ENCODE peak calls at places on chromosome X, in five cellular contexts. One of them, this sample, is unnamed.

GRCh38 chrX:39766085-39766726 is 331.6 kb downstream of the BCOR start:
- DNase-seq in OCI-LY7: peak; percentile 72
- DNase-seq in right cardiac atrium: no peak
- DNase-seq in fibroblast of lung: no peak
- DNase-seq in neural progenitor cell: no peak
- DNase-seq in this sample: no peak

GRCh38 chrX:52979568-52979967 is 21.2 kb upstream of the FAM156A start:
- DNase-seq in OCI-LY7: no peak
- DNase-seq in right cardiac atrium: no peak
- DNase-seq in fibroblast of lung: peak; percentile 31
- DNase-seq in neural progenitor cell: no peak
- DNase-seq in this sample: no peak

GRCh38 chrX:110692876-110693275 is 102.7 kb downstream of the CHRDL1 start:
- DNase-seq in OCI-LY7: no peak
- DNase-seq in right cardiac atrium: no peak
- DNase-seq in fibroblast of lung: no peak
- DNase-seq in neural progenitor cell: no peak
- DNase-seq in this sample: no peak

GRCh38 chrX:145464650-145465049 is 217.3 kb downstream of the SPANXN1 start:
- DNase-seq in OCI-LY7: no peak
- DNase-seq in right cardiac atrium: no peak
- DNase-seq in fibroblast of lung: no peak
- DNase-seq in neural progenitor cell: no peak
- DNase-seq in this sample: no peak

GRCh38 chrX:69501433-69501832 is 2.7 kb upstream of the NALF2 start:
- DNase-seq in OCI-LY7: peak; percentile 72
- DNase-seq in right cardiac atrium: peak; percentile 62
- DNase-seq in fibroblast of lung: no peak
- DNase-seq in neural progenitor cell: peak; percentile 79
- DNase-seq in this sample: peak; percentile 52

GRCh38 chrX:26522501-26522900 is 306.5 kb downstream of the MAGEB5 start:
- DNase-seq in OCI-LY7: no peak
- DNase-seq in right cardiac atrium: no peak
- DNase-seq in fibroblast of lung: no peak
- DNase-seq in neural progenitor cell: no peak
- DNase-seq in this sample: no peak

GRCh38 chrX:116198810-116199209 is 28.3 kb downstream of the AGTR2 start:
- DNase-seq in OCI-LY7: peak; percentile 0
- DNase-seq in right cardiac atrium: no peak
- DNase-seq in fibroblast of lung: no peak
- DNase-seq in neural progenitor cell: peak; percentile 5
- DNase-seq in this sample: peak; percentile 4

GRCh38 chrX:80486299-80486698 is 66.1 kb downstream of the TENT5D start:
- DNase-seq in OCI-LY7: no peak
- DNase-seq in right cardiac atrium: no peak
- DNase-seq in fibroblast of lung: no peak
- DNase-seq in neural progenitor cell: no peak
- DNase-seq in this sample: no peak

GRCh38 chrX:1027133-1027532 is 185.3 kb downstream of the CRLF2 start:
- DNase-seq in OCI-LY7: peak; percentile 40
- DNase-seq in right cardiac atrium: no peak
- DNase-seq in fibroblast of lung: no peak
- DNase-seq in neural progenitor cell: no peak
- DNase-seq in this sample: no peak

GRCh38 chrX:80285131-80285773 is 135.0 kb upstream of the TENT5D start:
- DNase-seq in OCI-LY7: peak; percentile 3
- DNase-seq in right cardiac atrium: no peak
- DNase-seq in fibroblast of lung: no peak
- DNase-seq in neural progenitor cell: peak; percentile 68
- DNase-seq in this sample: peak; percentile 67

GRCh38 chrX:97322401-97322800 is 438.7 kb downstream of the RPA4 start:
- DNase-seq in OCI-LY7: no peak
- DNase-seq in right cardiac atrium: no peak
- DNase-seq in fibroblast of lung: no peak
- DNase-seq in neural progenitor cell: no peak
- DNase-seq in this sample: no peak

GRCh38 chrX:125791781-125792180 is 374.3 kb downstream of the DCAF12L2 start:
- DNase-seq in OCI-LY7: no peak
- DNase-seq in right cardiac atrium: no peak
- DNase-seq in fibroblast of lung: no peak
- DNase-seq in neural progenitor cell: no peak
- DNase-seq in this sample: no peak

GRCh38 chrX:40855411-40855810 is 120.1 kb upstream of the MED14 start:
- DNase-seq in OCI-LY7: no peak
- DNase-seq in right cardiac atrium: no peak
- DNase-seq in fibroblast of lung: no peak
- DNase-seq in neural progenitor cell: no peak
- DNase-seq in this sample: peak; percentile 49

GRCh38 chrX:104318330-104319009 is 63.7 kb upstream of the ESX1 start:
- DNase-seq in OCI-LY7: no peak
- DNase-seq in right cardiac atrium: no peak
- DNase-seq in fibroblast of lung: peak; percentile 23
- DNase-seq in neural progenitor cell: peak; percentile 31
- DNase-seq in this sample: no peak

GRCh38 chrX:105658136-105658535 is 164.2 kb upstream of the NRK start:
- DNase-seq in OCI-LY7: no peak
- DNase-seq in right cardiac atrium: no peak
- DNase-seq in fibroblast of lung: peak; percentile 70
- DNase-seq in neural progenitor cell: no peak
- DNase-seq in this sample: no peak

GRCh38 chrX:81336455-81337144 is 134.7 kb downstream of the SH3BGRL start:
- DNase-seq in OCI-LY7: no peak
- DNase-seq in right cardiac atrium: peak; percentile 39
- DNase-seq in fibroblast of lung: peak; percentile 55
- DNase-seq in neural progenitor cell: no peak
- DNase-seq in this sample: no peak

GRCh38 chrX:139967300-139967699 is 2.0 kb upstream of the CXorf66 start:
- DNase-seq in OCI-LY7: peak; percentile 15
- DNase-seq in right cardiac atrium: no peak
- DNase-seq in fibroblast of lung: peak; percentile 1
- DNase-seq in neural progenitor cell: peak; percentile 2
- DNase-seq in this sample: peak; percentile 50

GRCh38 chrX:16207631-16208030 is 40.4 kb downstream of the MAGEB17 start:
- DNase-seq in OCI-LY7: no peak
- DNase-seq in right cardiac atrium: no peak
- DNase-seq in fibroblast of lung: no peak
- DNase-seq in neural progenitor cell: no peak
- DNase-seq in this sample: no peak

GRCh38 chrX:96619588-96619987 is 65.1 kb upstream of the DIAPH2 start:
- DNase-seq in OCI-LY7: no peak
- DNase-seq in right cardiac atrium: no peak
- DNase-seq in fibroblast of lung: peak; percentile 11
- DNase-seq in neural progenitor cell: no peak
- DNase-seq in this sample: no peak

DNA sequence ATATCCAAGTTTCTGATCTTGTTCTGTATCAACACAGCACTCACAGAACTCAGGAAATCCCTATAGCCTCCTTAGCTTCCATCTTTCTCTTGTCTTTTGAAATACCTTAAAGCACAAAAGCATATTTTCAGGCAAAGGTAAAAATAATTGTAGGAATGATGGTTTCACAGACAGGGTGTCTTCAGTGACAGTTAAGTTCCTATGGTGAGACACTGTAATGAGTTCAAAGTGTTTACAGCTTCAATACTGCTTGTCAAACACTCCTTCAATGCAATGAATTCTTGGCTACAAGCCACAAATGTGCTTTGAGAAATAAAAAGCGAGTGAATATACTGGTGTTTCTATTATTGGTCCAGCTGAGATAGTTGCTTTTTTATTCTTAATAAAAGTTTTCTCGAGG is 466.0 kb downstream of the DMD start:
- DNase-seq in OCI-LY7: no peak
- DNase-seq in right cardiac atrium: no peak
- DNase-seq in fibroblast of lung: peak; percentile 23
- DNase-seq in neural progenitor cell: no peak
- DNase-seq in this sample: no peak
- H3K4me3 ChIP-seq in OCI-LY7: no peak overlapping the region
- H3K4me3 ChIP-seq in right cardiac atrium: no peak overlapping the region
- H3K4me3 ChIP-seq in fibroblast of lung: no peak overlapping the region
- H3K4me3 ChIP-seq in neural progenitor cell: no peak overlapping the region
- H3K4me3 ChIP-seq in this sample: no peak overlapping the region

DNA sequence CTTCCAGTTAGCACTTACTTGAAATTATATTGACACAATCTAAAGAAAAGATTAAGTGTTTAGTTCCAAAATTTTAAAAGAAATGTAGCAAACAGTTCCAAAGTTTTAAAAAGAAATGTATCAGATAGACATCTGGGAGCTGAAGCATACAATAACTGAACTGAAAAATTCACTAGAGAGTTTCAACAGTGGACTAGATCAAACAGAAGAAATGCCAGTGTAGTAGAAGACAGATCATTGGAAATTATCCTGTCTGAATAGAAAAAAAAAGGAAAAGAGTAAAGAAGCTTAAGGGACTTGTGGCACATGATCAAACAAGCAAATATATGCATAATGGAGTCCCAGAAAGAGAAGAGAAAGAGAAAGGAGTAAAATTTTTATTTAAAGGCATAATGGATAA is 261.4 kb downstream of the LAS1L start:
- DNase-seq in OCI-LY7: no peak
- DNase-seq in right cardiac atrium: no peak
- DNase-seq in fibroblast of lung: no peak
- DNase-seq in neural progenitor cell: no peak
- DNase-seq in this sample: no peak
- H3K9me3 ChIP-seq in OCI-LY7: no peaks in the 10 kb centered on the region
- H3K9me3 ChIP-seq in right cardiac atrium: no peaks in the 10 kb centered on the region
- H3K9me3 ChIP-seq in fibroblast of lung: no peaks in the 10 kb centered on the region
- H3K9me3 ChIP-seq in neural progenitor cell: peaks cover 21% of the 10 kb centered on the region
- H3K9me3 ChIP-seq in this sample: peaks cover 48% of the 10 kb centered on the region

DNA sequence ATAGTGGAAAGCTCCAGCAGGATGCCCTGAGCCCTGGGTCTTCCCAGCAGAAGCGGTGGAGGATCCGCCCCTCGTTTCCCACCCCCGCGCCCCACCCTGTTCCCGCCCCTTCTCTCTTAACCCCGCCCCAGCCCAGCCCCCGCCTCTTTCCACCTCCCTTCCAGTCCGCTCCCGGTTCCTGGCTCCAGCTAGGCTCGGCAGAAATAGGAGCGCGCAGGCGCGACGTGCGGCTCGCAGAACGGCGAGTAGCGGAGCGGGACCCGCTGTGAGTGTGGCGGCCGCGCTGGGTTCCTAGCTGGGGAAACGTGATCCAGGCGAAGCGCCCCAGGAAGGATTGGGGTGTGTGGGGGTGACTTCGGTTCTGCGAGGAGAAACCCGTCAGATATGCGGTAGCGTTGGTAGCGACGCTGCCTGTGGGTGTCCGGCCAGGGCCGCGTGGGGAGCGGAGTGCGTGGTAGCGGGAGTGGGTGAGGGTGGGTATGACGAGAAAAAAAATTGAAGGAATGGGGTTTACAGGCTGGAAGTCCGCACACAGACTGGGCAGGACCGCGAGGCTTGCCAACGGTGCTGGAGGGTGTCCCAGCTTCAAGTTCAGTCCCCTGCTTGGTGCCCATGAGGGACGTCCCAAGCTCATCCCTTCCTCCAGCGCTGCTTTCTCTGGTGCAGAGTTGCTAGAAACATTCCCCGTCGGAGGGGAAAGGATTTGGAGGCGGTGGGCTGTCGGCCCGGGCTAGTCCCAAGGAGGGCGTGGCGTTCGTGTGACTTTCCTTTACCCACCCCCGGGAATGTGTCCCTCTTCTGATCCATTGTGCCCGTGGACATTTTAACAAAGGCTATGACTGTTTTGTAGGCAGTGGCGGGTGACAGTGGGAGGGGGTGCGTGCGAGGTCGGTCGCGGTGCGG is at the start of gene PRRG1:
- DNase-seq in OCI-LY7: no peak
- DNase-seq in right cardiac atrium: peak; percentile 91
- DNase-seq in fibroblast of lung: peak; percentile 85
- DNase-seq in neural progenitor cell: peak; percentile 96
- DNase-seq in this sample: peak; percentile 90
- H3K4me3 ChIP-seq in OCI-LY7: no peak within 1 kb of the TSS
- H3K4me3 ChIP-seq in right cardiac atrium: peak within 1 kb of the TSS; percentile 83
- H3K4me3 ChIP-seq in fibroblast of lung: peak within 1 kb of the TSS; percentile 74
- H3K4me3 ChIP-seq in neural progenitor cell: peak within 1 kb of the TSS; percentile 58
- H3K4me3 ChIP-seq in this sample: peak within 1 kb of the TSS; percentile 70

GRCh38 chrX:150088042-150088441 is 149.8 kb upstream of the EOLA2 start:
- DNase-seq in OCI-LY7: no peak
- DNase-seq in right cardiac atrium: no peak
- DNase-seq in fibroblast of lung: no peak
- DNase-seq in neural progenitor cell: no peak
- DNase-seq in this sample: no peak
- H3K9me3 ChIP-seq in OCI-LY7: no peaks in the 10 kb centered on the region
- H3K9me3 ChIP-seq in right cardiac atrium: no peaks in the 10 kb centered on the region
- H3K9me3 ChIP-seq in fibroblast of lung: no peaks in the 10 kb centered on the region
- H3K9me3 ChIP-seq in neural progenitor cell: no peaks in the 10 kb centered on the region
- H3K9me3 ChIP-seq in this sample: no peaks in the 10 kb centered on the region

DNA sequence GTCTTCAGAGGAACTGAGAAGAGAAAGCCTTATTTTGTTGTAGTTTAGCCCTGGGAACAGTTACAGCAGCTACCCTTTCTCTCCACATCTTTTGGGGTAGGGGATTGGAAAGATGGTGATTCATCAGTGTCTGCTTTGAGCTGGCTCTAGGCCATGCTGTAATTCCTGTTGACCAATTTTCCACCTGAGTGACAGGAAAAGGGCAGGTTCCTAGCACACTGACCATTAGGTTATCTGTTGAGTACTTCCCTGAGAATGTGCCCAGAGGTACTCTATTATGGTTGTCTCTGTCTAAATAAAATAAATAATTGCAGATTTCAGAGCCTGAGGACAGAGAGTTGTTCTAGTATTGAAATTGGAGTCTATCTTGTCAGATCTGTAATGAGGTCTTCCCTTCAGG is 109.0 kb downstream of the ENOX2 start:
- DNase-seq in OCI-LY7: no peak
- DNase-seq in right cardiac atrium: no peak
- DNase-seq in fibroblast of lung: no peak
- DNase-seq in neural progenitor cell: no peak
- DNase-seq in this sample: no peak
- H3K4me3 ChIP-seq in OCI-LY7: no peak overlapping the region
- H3K4me3 ChIP-seq in right cardiac atrium: no peak overlapping the region
- H3K4me3 ChIP-seq in fibroblast of lung: no peak overlapping the region
- H3K4me3 ChIP-seq in neural progenitor cell: no peak overlapping the region
- H3K4me3 ChIP-seq in this sample: no peak overlapping the region

DNA sequence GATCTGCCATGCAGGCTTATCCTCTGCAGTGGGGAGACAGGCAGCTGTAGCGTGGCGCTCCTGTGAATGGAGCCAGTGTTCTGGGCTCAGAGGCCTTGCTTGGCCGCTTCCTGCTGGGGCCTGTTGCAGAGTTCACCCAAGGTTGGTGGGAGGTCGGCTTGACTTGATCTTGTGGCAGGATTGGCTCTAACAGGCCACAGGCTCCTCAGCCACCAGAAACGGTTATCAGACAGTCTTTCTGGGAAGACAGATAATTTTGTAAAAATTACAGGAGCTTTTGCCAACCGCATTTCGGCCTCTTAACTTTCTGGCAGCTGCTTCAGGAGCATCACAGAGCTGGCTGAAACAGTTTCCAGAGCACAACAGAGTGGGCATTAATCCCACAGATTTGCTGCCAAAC is 66.4 kb downstream of the DIPK2B start:
- DNase-seq in OCI-LY7: no peak
- DNase-seq in right cardiac atrium: peak; percentile 84
- DNase-seq in fibroblast of lung: no peak
- DNase-seq in neural progenitor cell: no peak
- DNase-seq in this sample: no peak
- H3K9me3 ChIP-seq in OCI-LY7: no peaks in the 10 kb centered on the region
- H3K9me3 ChIP-seq in right cardiac atrium: no peaks in the 10 kb centered on the region
- H3K9me3 ChIP-seq in fibroblast of lung: no peaks in the 10 kb centered on the region
- H3K9me3 ChIP-seq in neural progenitor cell: peaks cover 4% of the 10 kb centered on the region
- H3K9me3 ChIP-seq in this sample: no peaks in the 10 kb centered on the region

This sample was measured in A673.